ENCODE peak calls at places on chromosome 20, in eight cellular contexts. L is SJSA1; J is NCI-H1092 treated with DMSO at 0.1 percent for 48 hours; F is fibroblast of gingiva; S is KG1; N is CD4-positive, alpha-beta memory T cell; Q is activated CD8-positive, alpha-beta T cell treated with anti-CD3 and anti-CD28 coated beads, Interleukin-2, amount 10 ng/mL, durations not matched to agents 7 days and 5 days; I is ELR. X is an unnamed sample.

GRCh38 chr20:371755-372542 is 8.6 kb upstream of the TRIB3 start:
- DNase-seq in L (no peak), F (peak), S (peak), N (no peak), J (no peak), I (peak), Q (no peak), X (peak)

GRCh38 chr20:25089096-25089495 is 7.2 kb upstream of the VSX1 start:
- DNase-seq in J (no peak), S (no peak), L (no peak), I (no peak), N (no peak), Q (no peak), F (no peak), X (no peak)

GRCh38 chr20:45329497-45330319 is 18.5 kb downstream of the SDC4 start:
- DNase-seq in N (no peak), Q (no peak), J (no peak), S (no peak), I (no peak), F (no peak), L (no peak), X (no peak)

GRCh38 chr20:561437-562231 is 18.0 kb upstream of the CSNK2A1 start:
- DNase-seq in Q (peak), L (peak), J (peak), S (peak), I (peak), N (peak), F (peak), X (peak)

GRCh38 chr20:1272368-1273155 is 6.5 kb downstream of the SNPH start:
- DNase-seq in J (peak), F (no peak), N (no peak), Q (peak), I (no peak), L (no peak), S (no peak), X (no peak)

GRCh38 chr20:21681219-21681931 is 24.1 kb upstream of the PAX1 start:
- DNase-seq in J (no peak), S (no peak), L (no peak), N (no peak), I (no peak), Q (no peak), F (peak), X (no peak)

GRCh38 chr20:31517373-31517772 is 3.1 kb downstream of the HM13 start:
- DNase-seq in I (peak), F (peak), S (no peak), L (peak), Q (peak), J (no peak), N (no peak), X (peak)

GRCh38 chr20:7346026-7346425 is 578.5 kb downstream of the BMP2 start:
- DNase-seq in S (no peak), J (no peak), F (no peak), L (no peak), N (no peak), I (no peak), Q (no peak), X (peak)

X was measured in mammary epithelial cell.